ENCODE peak calls at places on chromosomes 12 and 14, in four cellular contexts. R is K562, Z is GM12878, S is HepG2. J is an unnamed sample.

GRCh38 chr12:108724054-108724889 is 7.0 kb downstream of the CORO1C start:
- DNase-seq in R (no peak), Z (no peak), S (no peak), J (no peak)

GRCh38 chr12:97140355-97140754 is 233.3 kb downstream of the NEDD1 start:
- DNase-seq in R (no peak), Z (peak; percentile 11), S (no peak), J (no peak)

GRCh38 chr12:47881826-47882427 is 22.9 kb downstream of the VDR start:
- DNase-seq in R (no peak), Z (no peak), S (no peak), J (peak; percentile 20)

GRCh38 chr14:80388980-80389711 is 177.8 kb upstream of the DIO2 start:
- DNase-seq in R (no peak), Z (no peak), S (no peak), J (peak; percentile 11)

GRCh38 chr14:49960453-49960852 is 67.6 kb downstream of the ARF6 start:
- DNase-seq in R (no peak), Z (no peak), S (no peak), J (no peak)

GRCh38 chr12:121536058-121536928 is 44.5 kb downstream of the KDM2B start:
- DNase-seq in R (peak; percentile 82), Z (no peak), S (no peak), J (peak; percentile 70)

GRCh38 chr14:53517276-53517960 is 364.3 kb upstream of the DDHD1 start:
- DNase-seq in R (no peak), Z (no peak), S (no peak), J (no peak)

GRCh38 chr12:64893961-64894360 is 69.5 kb downstream of the TBC1D30 start:
- DNase-seq in R (no peak), Z (no peak), S (no peak), J (no peak)

GRCh38 chr12:22880810-22881209 is 255.8 kb downstream of the ETNK1 start:
- DNase-seq in R (no peak), Z (no peak), S (no peak), J (no peak)

GRCh38 chr14:32345311-32345771 is 16.2 kb downstream of the AKAP6 start:
- DNase-seq in R (no peak), Z (no peak), S (no peak), J (no peak)
- TF ChIP-seq CTCF in R (no peak), Z (no peak), S (no peak), J (no peak)

GRCh38 chr12:27937768-27938167 is 34.8 kb downstream of the PTHLH start:
- DNase-seq in R (no peak), Z (no peak), S (no peak), J (no peak)
- TF ChIP-seq POLR2AphosphoS2 in R (no peak), Z (no peak), S (no peak), J (no peak)

GRCh38 chr14:72186461-72187035 is 254.3 kb downstream of the RGS6 start:
- DNase-seq in R (no peak), Z (no peak), S (no peak), J (no peak)
- TF ChIP-seq ESRRA in R (no peak), Z (no peak), S (no peak), J (no peak)

GRCh38 chr14:55028476-55028875 is 1.4 kb downstream of the SOCS4 start:
- DNase-seq in R (no peak), Z (no peak), S (no peak), J (no peak)

GRCh38 chr14:55026441-55026792 is 482 bp downstream of the WDHD1 start:
- DNase-seq in R (no peak), Z (no peak), S (no peak), J (no peak)

GRCh38 chr14:55025948-55026347 is 951 bp downstream of the WDHD1 start:
- DNase-seq in R (no peak), Z (no peak), S (no peak), J (no peak)

GRCh38 chr14:55028066-55028465 is 1.0 kb downstream of the SOCS4 start:
- DNase-seq in R (no peak), Z (no peak), S (no peak), J (no peak)

GRCh38 chr14:55026793-55027560 is at the start of the genes SOCS4 and WDHD1:
- DNase-seq in R (peak; percentile 91), Z (peak; percentile 82), S (peak; percentile 89), J (peak; percentile 81)
- TF ChIP-seq CTCF in R (no peak), Z (peak; percentile 1), S (peak; percentile 65), J (no peak)

GRCh38 chr12:109729837-109730200 is 16.2 kb downstream of the FAM222A start:
- DNase-seq in R (no peak), Z (no peak), S (no peak), J (no peak)

GRCh38 chr12:109727746-109728726 is 14.4 kb downstream of the FAM222A start:
- DNase-seq in R (no peak), Z (no peak), S (no peak), J (no peak)

GRCh38 chr12:109730306-109731145 is 16.9 kb downstream of the FAM222A start:
- DNase-seq in R (no peak), Z (no peak), S (no peak), J (no peak)

GRCh38 chr12:109727039-109727723 is 13.6 kb downstream of the FAM222A start:
- DNase-seq in R (no peak), Z (no peak), S (peak; percentile 89), J (no peak)

GRCh38 chr12:109728921-109729836 is 15.6 kb downstream of the FAM222A start:
- DNase-seq in R (no peak), Z (no peak), S (no peak), J (no peak)
- TF ChIP-seq POLR2AphosphoS2 in R (no peak), Z (no peak), S (no peak), J (no peak)

DNA sequence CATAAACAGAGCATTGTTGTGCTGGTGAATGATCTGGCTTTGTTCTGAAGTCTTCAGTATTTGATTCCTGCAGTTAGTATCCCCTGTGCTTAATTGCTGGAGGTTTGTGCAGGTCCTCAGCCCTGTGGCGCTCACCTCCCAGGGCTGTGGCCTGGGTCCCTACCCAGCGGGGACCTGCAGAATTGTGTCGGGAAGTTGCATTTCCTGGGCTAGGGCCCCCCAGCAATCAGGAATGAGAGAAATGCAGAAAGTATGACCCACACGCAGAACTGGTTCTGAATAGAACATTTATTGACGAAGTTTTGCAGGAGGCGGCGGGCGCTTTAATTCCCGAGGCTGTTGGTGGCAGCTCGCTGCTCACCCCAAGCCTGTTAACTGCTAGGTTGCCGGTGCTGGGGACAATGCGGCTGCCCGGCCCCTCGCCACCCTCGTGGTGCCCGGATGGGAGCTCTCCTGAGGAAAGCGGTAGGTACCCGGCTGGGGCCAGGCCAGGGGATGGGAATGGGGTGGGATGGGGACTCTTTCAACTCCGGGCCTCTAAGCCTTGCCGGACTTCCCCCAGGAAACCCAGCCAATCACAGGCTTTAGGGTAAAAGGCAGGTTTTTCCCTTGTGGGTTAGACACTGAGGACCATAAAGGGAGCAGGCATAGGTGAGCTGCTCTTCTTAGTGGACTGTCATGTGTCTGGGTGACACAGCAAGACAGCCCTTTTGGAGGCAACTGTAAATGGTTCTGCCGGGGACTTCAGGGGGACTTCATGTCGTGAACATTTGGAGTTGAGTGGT is 11.6 kb downstream of the PLEKHG3 start:
- DNase-seq in R (no peak), Z (no peak), S (no peak), J (no peak)
- TF ChIP-seq ESRRA in R (no peak), Z (no peak), S (no peak), J (no peak)

GRCh38 chr14:24315243-24315806 is 4.0 kb downstream of the LTB4R start:
- DNase-seq in R (no peak), Z (no peak), S (peak; percentile 54), J (no peak)

GRCh38 chr14:24316597-24316950 is 5.3 kb downstream of the LTB4R start:
- DNase-seq in R (peak; percentile 60), Z (no peak), S (no peak), J (no peak)

GRCh38 chr14:24317141-24317927 is 6.0 kb downstream of the LTB4R start:
- DNase-seq in R (peak; percentile 34), Z (no peak), S (no peak), J (no peak)

GRCh38 chr14:24314377-24315193 is 3.3 kb downstream of the LTB4R start:
- DNase-seq in R (no peak), Z (no peak), S (no peak), J (no peak)

DNA sequence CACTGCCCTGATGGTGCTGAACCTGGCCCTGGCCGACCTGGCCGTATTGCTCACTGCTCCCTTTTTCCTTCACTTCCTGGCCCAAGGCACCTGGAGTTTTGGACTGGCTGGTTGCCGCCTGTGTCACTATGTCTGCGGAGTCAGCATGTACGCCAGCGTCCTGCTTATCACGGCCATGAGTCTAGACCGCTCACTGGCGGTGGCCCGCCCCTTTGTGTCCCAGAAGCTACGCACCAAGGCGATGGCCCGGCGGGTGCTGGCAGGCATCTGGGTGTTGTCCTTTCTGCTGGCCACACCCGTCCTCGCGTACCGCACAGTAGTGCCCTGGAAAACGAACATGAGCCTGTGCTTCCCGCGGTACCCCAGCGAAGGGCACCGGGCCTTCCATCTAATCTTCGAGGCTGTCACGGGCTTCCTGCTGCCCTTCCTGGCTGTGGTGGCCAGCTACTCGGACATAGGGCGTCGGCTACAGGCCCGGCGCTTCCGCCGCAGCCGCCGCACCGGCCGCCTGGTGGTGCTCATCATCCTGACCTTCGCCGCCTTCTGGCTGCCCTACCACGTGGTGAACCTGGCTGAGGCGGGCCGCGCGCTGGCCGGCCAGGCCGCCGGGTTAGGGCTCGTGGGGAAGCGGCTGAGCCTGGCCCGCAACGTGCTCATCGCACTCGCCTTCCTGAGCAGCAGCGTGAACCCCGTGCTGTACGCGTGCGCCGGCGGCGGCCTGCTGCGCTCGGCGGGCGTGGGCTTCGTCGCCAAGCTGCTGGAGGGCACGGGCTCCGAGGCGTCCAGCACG is 4.7 kb downstream of the LTB4R start:
- DNase-seq in R (peak; percentile 58), Z (no peak), S (peak; percentile 65), J (no peak)
- TF ChIP-seq CTCF in R (peak; percentile 18), Z (no peak), S (peak; percentile 88), J (no peak)

GRCh38 chr14:32354716-32355115 is 25.6 kb downstream of the AKAP6 start:
- DNase-seq in R (no peak), Z (no peak), S (peak; percentile 34), J (no peak)

GRCh38 chr14:32350020-32350419 is 20.9 kb downstream of the AKAP6 start:
- DNase-seq in R (no peak), Z (peak; percentile 17), S (no peak), J (no peak)

GRCh38 chr14:32349322-32349721 is 20.2 kb downstream of the AKAP6 start:
- DNase-seq in R (no peak), Z (no peak), S (no peak), J (no peak)

GRCh38 chr14:32352631-32353030 is 23.5 kb downstream of the AKAP6 start:
- DNase-seq in R (no peak), Z (no peak), S (no peak), J (no peak)
- TF ChIP-seq POLR2AphosphoS2 in R (no peak), Z (no peak), S (no peak), J (no peak)

GRCh38 chr14:103861413-103862392 is 14.3 kb upstream of the PPP1R13B start:
- DNase-seq in R (no peak), Z (no peak), S (no peak), J (no peak)
- TF ChIP-seq ESRRA in R (no peak), Z (no peak), S (no peak), J (no peak)

DNA sequence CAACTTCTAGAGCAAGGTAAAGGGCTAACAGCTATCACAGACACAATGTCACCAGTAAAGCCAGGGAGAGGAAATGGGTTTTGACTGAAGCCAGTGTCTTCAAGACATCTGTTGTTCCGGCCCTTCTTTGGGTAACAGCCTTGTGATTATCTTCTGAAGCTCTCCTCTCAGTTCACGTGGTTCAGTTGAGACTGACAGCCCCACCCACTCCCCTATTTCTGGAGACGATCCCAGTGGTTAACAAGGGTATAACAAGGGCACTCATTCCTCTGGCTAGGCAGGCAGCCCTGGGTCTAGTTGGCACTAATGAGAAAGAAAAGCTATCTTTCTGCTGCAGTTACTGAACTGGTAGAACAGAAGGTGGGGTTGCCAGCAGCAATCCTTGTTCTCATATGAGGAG is 6.9 kb downstream of the GNPTAB start:
- DNase-seq in R (peak; percentile 52), Z (no peak), S (peak; percentile 21), J (peak; percentile 63)
- TF ChIP-seq CTCF in R (peak; percentile 56), Z (peak; percentile 11), S (no peak), J (no peak)